ENCODE peak calls at places on chromosome 11, in six cellular contexts. D, O, C, H, F and U are unnamed samples.

GRCh38 chr11:117438371-117439000 is 110.8 kb downstream of the CEP164 start:
- DNase-seq in H (no peak), C (peak), O (no peak), F (no peak), D (peak), U (no peak)

GRCh38 chr11:70247710-70248072 is 22.8 kb upstream of the PPFIA1 start:
- DNase-seq in D (no peak), C (no peak), O (no peak), H (no peak), F (peak), U (no peak)

GRCh38 chr11:44707094-44707493 is 19.7 kb upstream of the TSPAN18 start:
- DNase-seq in O (no peak), C (no peak), F (no peak), D (no peak), H (no peak), U (no peak)

GRCh38 chr11:22976146-22976545 is 115.9 kb upstream of the CCDC179 start:
- DNase-seq in C (no peak), D (peak), H (peak), F (no peak), O (no peak), U (no peak)

GRCh38 chr11:96082936-96083335 is 159.0 kb upstream of the MTMR2 start:
- DNase-seq in O (no peak), H (no peak), C (no peak), D (no peak), F (no peak), U (no peak)

GRCh38 chr11:58465690-58466089 is 23.7 kb upstream of the OR5B12 start:
- DNase-seq in D (no peak), F (no peak), C (no peak), O (no peak), H (no peak), U (no peak)

GRCh38 chr11:75011872-75012271 is 23.1 kb downstream of the NEU3 start:
- DNase-seq in F (no peak), O (no peak), D (no peak), C (no peak), H (no peak), U (no peak)

GRCh38 chr11:110856993-110857812 is 145.0 kb upstream of the ARHGAP20 start:
- DNase-seq in O (no peak), F (no peak), D (peak), C (no peak), H (no peak), U (no peak)

GRCh38 chr11:126284829-126285228 is 1.9 kb downstream of the TIRAP start:
- DNase-seq in F (peak), O (peak), H (peak), C (peak), D (peak), U (no peak)

GRCh38 chr11:96567667-96568066 is 177.9 kb downstream of the JRKL start:
- DNase-seq in H (no peak), F (no peak), D (no peak), C (no peak), O (no peak), U (no peak)

GRCh38 chr11:115580927-115581680 is 76.9 kb upstream of the CADM1 start:
- DNase-seq in D (no peak), F (peak), C (no peak), O (no peak), H (no peak), U (no peak)

GRCh38 chr11:58905716-58906547 is 33.4 kb upstream of the GLYATL1 start:
- DNase-seq in C (no peak), D (peak), O (peak), F (peak), H (peak), U (peak)

GRCh38 chr11:1434941-1435340 is 45.2 kb downstream of the BRSK2 start:
- DNase-seq in C (no peak), F (no peak), D (no peak), O (no peak), H (no peak), U (no peak)

GRCh38 chr11:72814831-72815618 is 814 bp downstream of the ATG16L2 start:
- DNase-seq in O (peak), C (peak), F (peak), D (peak), H (peak), U (peak)

GRCh38 chr11:119488256-119488995 is 65.5 kb upstream of the THY1 start:
- DNase-seq in O (no peak), C (no peak), H (no peak), F (no peak), D (no peak), U (peak)

GRCh38 chr11:65850217-65851082 is 7.5 kb downstream of the CFL1 start:
- DNase-seq in F (no peak), D (no peak), C (no peak), O (no peak), H (no peak), U (no peak)

GRCh38 chr11:116459644-116460043 is 313.1 kb downstream of the BUD13 start:
- DNase-seq in F (no peak), C (no peak), H (no peak), O (no peak), D (no peak), U (no peak)

GRCh38 chr11:11946180-11946579 is 62.2 kb downstream of the DKK3 start:
- DNase-seq in H (peak), D (peak), F (peak), C (no peak), O (peak), U (no peak)

GRCh38 chr11:96242191-96242845 is 100.7 kb downstream of the MAML2 start:
- DNase-seq in H (no peak), O (no peak), D (peak), C (no peak), F (no peak), U (no peak)